ENCODE peak calls at places on chromosomes 13 and 19, in ten cellular contexts. N, U, P, L, R, D, S, A, H and X are unnamed samples.

GRCh38 chr19:5138606-5139594 is 170.0 kb downstream of the KDM4B start:
- DNase-seq in N (no peak), U (no peak), P (no peak), L (no peak), R (peak; percentile 89), D (peak; percentile 66), S (peak; percentile 46), A (peak; percentile 85), H (no peak), X (peak; percentile 46)

GRCh38 chr13:42497798-42498197 is 76.2 kb upstream of the TNFSF11 start:
- DNase-seq in N (no peak), U (no peak), P (no peak), L (no peak), R (no peak), D (no peak), S (no peak), A (no peak), H (no peak), X (no peak)

GRCh38 chr19:2888739-2889224 is 11.9 kb upstream of the ZNF57 start:
- DNase-seq in N (no peak), U (peak; percentile 27), P (peak; percentile 90), L (no peak), R (no peak), D (no peak), S (no peak), A (peak; percentile 69), H (no peak), X (no peak)

GRCh38 chr19:33462112-33462726 is 59.4 kb downstream of the PEPD start:
- DNase-seq in N (no peak), U (peak; percentile 61), P (no peak), L (no peak), R (no peak), D (no peak), S (no peak), A (no peak), H (no peak), X (no peak)

GRCh38 chr13:50974268-50974667 is 64.7 kb downstream of the RNASEH2B start:
- DNase-seq in N (no peak), U (no peak), P (no peak), L (no peak), R (no peak), D (no peak), S (no peak), A (no peak), H (no peak), X (no peak)

GRCh38 chr19:30556230-30556711 is 184.1 kb downstream of the ZNF536 start:
- DNase-seq in N (no peak), U (no peak), P (peak; percentile 38), L (no peak), R (no peak), D (no peak), S (no peak), A (no peak), H (no peak), X (no peak)

GRCh38 chr13:35617420-35617819 is 140.9 kb upstream of the MAB21L1 start:
- DNase-seq in N (no peak), U (no peak), P (no peak), L (no peak), R (no peak), D (no peak), S (no peak), A (no peak), H (no peak), X (no peak)

GRCh38 chr13:27349458-27349857 is 75.0 kb upstream of the GTF3A start:
- DNase-seq in N (no peak), U (no peak), P (no peak), L (no peak), R (no peak), D (no peak), S (no peak), A (no peak), H (no peak), X (no peak)

GRCh38 chr19:10419200-10419645 is 1.1 kb upstream of the PDE4A start:
- DNase-seq in N (peak; percentile 80), U (no peak), P (no peak), L (no peak), R (peak; percentile 10), D (no peak), S (no peak), A (peak; percentile 46), H (no peak), X (no peak)

GRCh38 chr13:48138270-48138669 is 43.4 kb upstream of the MED4 start:
- DNase-seq in N (no peak), U (no peak), P (no peak), L (no peak), R (no peak), D (no peak), S (no peak), A (peak; percentile 27), H (no peak), X (no peak)

GRCh38 chr19:29806098-29806866 is 5.5 kb upstream of the CCNE1 start:
- DNase-seq in N (no peak), U (no peak), P (peak; percentile 10), L (peak; percentile 67), R (peak; percentile 7), D (no peak), S (no peak), A (no peak), H (no peak), X (no peak)

GRCh38 chr13:72181661-72182060 is 314.7 kb upstream of the DACH1 start:
- DNase-seq in N (no peak), U (no peak), P (no peak), L (no peak), R (no peak), D (no peak), S (no peak), A (no peak), H (no peak), X (no peak)

GRCh38 chr19:35717665-35718344 is at the start of gene KMT2B:
- DNase-seq in N (peak; percentile 98), U (peak; percentile 89), P (no peak), L (peak; percentile 77), R (peak; percentile 97), D (no peak), S (no peak), A (no peak), H (no peak), X (peak; percentile 66)

GRCh38 chr19:17775991-17776803 is 18.7 kb upstream of the B3GNT3 start:
- DNase-seq in N (no peak), U (no peak), P (no peak), L (no peak), R (no peak), D (no peak), S (no peak), A (no peak), H (no peak), X (no peak)